ENCODE peak calls at places on chromosomes 7 and 10, in five cellular contexts. F, T, G, J and Y are unnamed samples. For H3K4me1, the result is how much of the 10 kb centered on the place peaks cover.

GRCh38 chr10:35412900-35413491 is 76.7 kb downstream of the CCNY start:
- DNase-seq in F (peak), T (peak), G (peak), J (peak), Y (peak)

GRCh38 chr7:93011351-93012294 is 106.2 kb downstream of the SAMD9 start:
- DNase-seq in F (peak), T (peak), G (peak), J (peak), Y (peak)

GRCh38 chr7:85424298-85424697 is 237.4 kb upstream of the SEMA3D start:
- DNase-seq in F (no peak), T (no peak), G (no peak), J (no peak), Y (no peak)

GRCh38 chr10:63337455-63338251 is 128.1 kb downstream of the JMJD1C start:
- DNase-seq in F (no peak), T (no peak), G (no peak), J (no peak), Y (no peak)

GRCh38 chr10:97335188-97335619 is 675 bp upstream of the FRAT2 start:
- DNase-seq in F (no peak), T (no peak), G (no peak), J (no peak), Y (no peak)

GRCh38 chr7:876972-877311 is 588 bp downstream of the GET4 start:
- DNase-seq in F (peak), T (no peak), G (peak), J (no peak), Y (no peak)

GRCh38 chr7:95427123-95427522 is 7.7 kb downstream of the PON2 start:
- DNase-seq in F (no peak), T (no peak), G (no peak), J (no peak), Y (no peak)

GRCh38 chr7:4998244-4998643 is 39.3 kb upstream of the MMD2 start:
- DNase-seq in F (no peak), T (no peak), G (no peak), J (no peak), Y (no peak)

GRCh38 chr7:146411975-146412374 is 295.4 kb downstream of the CNTNAP2 start:
- DNase-seq in F (no peak), T (no peak), G (no peak), J (no peak), Y (no peak)

GRCh38 chr7:95906871-95907270 is 134.5 kb downstream of the DYNC1I1 start:
- DNase-seq in F (no peak), T (no peak), G (no peak), J (no peak), Y (no peak)

GRCh38 chr7:108515013-108515412 is 10.9 kb downstream of the PNPLA8 start:
- DNase-seq in F (no peak), T (no peak), G (no peak), J (no peak), Y (no peak)

GRCh38 chr10:33365871-33366411 is 31.5 kb upstream of the NRP1 start:
- DNase-seq in F (peak), T (peak), G (peak), J (peak), Y (peak)

GRCh38 chr10:125177641-125178640 is 17.6 kb upstream of the CTBP2 start:
- DNase-seq in F (no peak), T (no peak), G (no peak), J (no peak), Y (no peak)

GRCh38 chr7:157404845-157405481 is 68.2 kb downstream of the DNAJB6 start:
- DNase-seq in F (peak), T (peak), G (peak), J (peak), Y (peak)

GRCh38 chr10:52740913-52741675 is 31.5 kb downstream of the MBL2 start:
- DNase-seq in F (no peak), T (peak), G (peak), J (no peak), Y (peak)

GRCh38 chr7:924541-925231 is 29.8 kb downstream of the ADAP1 start:
- DNase-seq in F (no peak), T (peak), G (no peak), J (no peak), Y (no peak)

GRCh38 chr7:40656349-40656748 is 521.5 kb downstream of the SUGCT start:
- DNase-seq in F (no peak), T (no peak), G (no peak), J (no peak), Y (peak)

GRCh38 chr7:6106140-6106904 is 75.1 kb downstream of the ANKRD61 start:
- DNase-seq in F (peak), T (peak), G (peak), J (peak), Y (peak)

GRCh38 chr10:127552446-127552845 is 3.3 kb downstream of the NPS start:
- DNase-seq in F (no peak), T (no peak), G (no peak), J (no peak), Y (no peak)

GRCh38 chr7:42726066-42726785 is 185.6 kb downstream of the C7orf25 start:
- DNase-seq in F (no peak), T (no peak), G (no peak), J (no peak), Y (no peak)

GRCh38 chr10:122376364-122376961 is 2.0 kb downstream of the PLEKHA1 start:
- DNase-seq in F (no peak), T (no peak), G (peak), J (no peak), Y (no peak)

GRCh38 chr10:110494532-110494931 is 3.2 kb upstream of the DUSP5 start:
- DNase-seq in F (peak), T (no peak), G (no peak), J (no peak), Y (no peak)

GRCh38 chr10:5206799-5207198 is 10.2 kb downstream of the AKR1C4 start:
- DNase-seq in F (no peak), T (no peak), G (no peak), J (no peak), Y (no peak)

GRCh38 chr7:131637846-131638245 is 81.4 kb upstream of the PODXL start:
- DNase-seq in F (no peak), T (no peak), G (no peak), J (no peak), Y (no peak)
- H3K9ac ChIP-seq in F (no peak), T (no peak), G (no peak), J (no peak), Y (no peak)

DNA sequence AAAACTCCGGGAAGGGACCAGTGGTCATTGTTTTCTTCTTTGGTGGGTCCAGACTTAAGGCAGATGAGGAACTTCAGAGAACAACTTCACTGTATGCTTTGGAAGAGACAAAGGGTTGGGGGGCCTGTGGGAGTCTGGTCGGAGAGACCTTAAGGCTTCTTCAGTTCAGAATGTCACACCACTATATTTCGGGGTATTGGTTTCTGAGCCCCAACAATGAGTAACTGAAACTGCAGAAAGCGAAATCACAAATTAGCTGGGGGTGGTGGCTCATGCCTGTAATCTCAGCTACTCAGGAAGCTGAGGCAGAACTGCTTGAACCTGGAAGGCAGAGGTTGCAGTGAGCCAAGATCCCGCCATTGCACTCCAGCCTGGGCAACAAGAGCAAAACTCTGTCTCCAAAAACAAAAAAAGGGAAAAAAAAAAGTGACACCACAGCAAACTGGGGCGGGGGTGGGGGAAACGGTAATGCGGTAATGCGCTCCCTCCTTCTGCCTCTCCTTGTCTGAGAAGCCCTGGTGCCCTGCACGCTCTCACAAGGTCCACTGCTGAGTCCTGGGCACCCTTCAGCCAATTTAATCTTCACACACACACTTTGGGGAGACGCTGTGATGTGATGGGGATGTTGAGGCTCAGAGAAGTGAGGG is 2.2 kb upstream of the ADIRF start:
- DNase-seq in F (no peak), T (no peak), G (no peak), J (no peak), Y (no peak)
- H3K4me1 ChIP-seq in F (half or more), T (under half), G (half or more), J (under half), Y (under half)

GRCh38 chr10:75407716-75408511 is 6.3 kb upstream of the ZNF503 start:
- DNase-seq in F (peak), T (peak), G (no peak), J (no peak), Y (peak)
- H3K9ac ChIP-seq in F (peak), T (peak), G (no peak), J (peak), Y (peak)

GRCh38 chr7:116678812-116679211 is 6.8 kb downstream of the MET start:
- DNase-seq in F (no peak), T (no peak), G (no peak), J (no peak), Y (no peak)
- H3K4me1 ChIP-seq in F (under half), T (under half), G (under half), J (under half), Y (under half)

GRCh38 chr7:75658802-75659201 is 79.9 kb downstream of the HIP1 start:
- DNase-seq in F (no peak), T (no peak), G (no peak), J (no peak), Y (no peak)
- H3K9ac ChIP-seq in F (no peak), T (no peak), G (no peak), J (no peak), Y (no peak)

DNA sequence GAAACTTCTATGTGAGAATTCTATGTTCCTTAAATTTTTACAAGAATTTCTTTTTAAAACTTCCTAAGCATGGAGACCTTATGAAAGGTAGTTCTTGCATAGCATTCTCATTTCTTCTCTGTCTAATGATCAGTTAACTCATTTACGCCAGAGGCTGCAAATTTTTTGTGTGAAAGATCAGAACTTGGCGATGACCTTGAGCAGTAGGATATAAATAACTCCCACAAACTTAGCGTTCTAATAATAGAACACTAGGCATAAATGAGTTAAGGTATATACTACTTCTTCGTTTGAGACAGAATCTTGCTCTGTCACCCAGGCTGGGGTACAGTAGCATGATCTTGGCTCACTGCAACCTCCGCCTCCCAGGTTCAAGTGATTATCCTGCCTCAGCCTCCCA is 13.7 kb downstream of the PILRA start:
- DNase-seq in F (no peak), T (no peak), G (no peak), J (no peak), Y (no peak)
- H3K4me1 ChIP-seq in F (under half), T (under half), G (under half), J (under half), Y (under half)